ENCODE peak calls at places on chromosomes 16 and 17, in four cellular contexts. One of them, this sample, is unnamed.

GRCh38 chr16:22814330-22815105 is 556 bp downstream of the HS3ST2 start:
- DNase-seq in PC-3: no peak
- DNase-seq in tibial nerve: no peak
- DNase-seq in CD4-positive, CD25-positive, alpha-beta regulatory T cell: no peak
- DNase-seq in this sample: peak; percentile 2

GRCh38 chr16:89330177-89330856 is 112.8 kb downstream of the ZNF778 start:
- DNase-seq in PC-3: peak; percentile 94
- DNase-seq in tibial nerve: no peak
- DNase-seq in CD4-positive, CD25-positive, alpha-beta regulatory T cell: peak; percentile 64
- DNase-seq in this sample: no peak

GRCh38 chr17:78147315-78147998 is 1.3 kb downstream of the C17orf99 start:
- DNase-seq in PC-3: no peak
- DNase-seq in tibial nerve: no peak
- DNase-seq in CD4-positive, CD25-positive, alpha-beta regulatory T cell: no peak
- DNase-seq in this sample: no peak

GRCh38 chr16:66416981-66417700 is 10.0 kb upstream of the BEAN1 start:
- DNase-seq in PC-3: peak; percentile 59
- DNase-seq in tibial nerve: no peak
- DNase-seq in CD4-positive, CD25-positive, alpha-beta regulatory T cell: no peak
- DNase-seq in this sample: no peak

GRCh38 chr16:732332-732731 is 5.4 kb downstream of the HAGHL start:
- DNase-seq in PC-3: no peak
- DNase-seq in tibial nerve: no peak
- DNase-seq in CD4-positive, CD25-positive, alpha-beta regulatory T cell: no peak
- DNase-seq in this sample: no peak

GRCh38 chr16:50251375-50252081 is 14.8 kb upstream of the ADCY7 start:
- DNase-seq in PC-3: peak; percentile 77
- DNase-seq in tibial nerve: no peak
- DNase-seq in CD4-positive, CD25-positive, alpha-beta regulatory T cell: no peak
- DNase-seq in this sample: no peak

GRCh38 chr17:1413281-1413791 is 13.3 kb upstream of the YWHAE start:
- DNase-seq in PC-3: peak; percentile 79
- DNase-seq in tibial nerve: peak; percentile 27
- DNase-seq in CD4-positive, CD25-positive, alpha-beta regulatory T cell: no peak
- DNase-seq in this sample: no peak

GRCh38 chr17:80941171-80941570 is 50.5 kb upstream of the CHMP6 start:
- DNase-seq in PC-3: no peak
- DNase-seq in tibial nerve: no peak
- DNase-seq in CD4-positive, CD25-positive, alpha-beta regulatory T cell: no peak
- DNase-seq in this sample: no peak

GRCh38 chr17:73566905-73567782 is 77.1 kb downstream of the SDK2 start:
- DNase-seq in PC-3: no peak
- DNase-seq in tibial nerve: no peak
- DNase-seq in CD4-positive, CD25-positive, alpha-beta regulatory T cell: peak; percentile 65
- DNase-seq in this sample: no peak

GRCh38 chr16:11372073-11372923 is 27.0 kb downstream of the RMI2 start:
- DNase-seq in PC-3: no peak
- DNase-seq in tibial nerve: no peak
- DNase-seq in CD4-positive, CD25-positive, alpha-beta regulatory T cell: no peak
- DNase-seq in this sample: no peak

GRCh38 chr16:78321611-78322010 is 222.2 kb downstream of the WWOX start:
- DNase-seq in PC-3: no peak
- DNase-seq in tibial nerve: no peak
- DNase-seq in CD4-positive, CD25-positive, alpha-beta regulatory T cell: no peak
- DNase-seq in this sample: no peak

GRCh38 chr16:19735074-19735867 is 17.2 kb downstream of the IQCK start:
- DNase-seq in PC-3: no peak
- DNase-seq in tibial nerve: no peak
- DNase-seq in CD4-positive, CD25-positive, alpha-beta regulatory T cell: no peak
- DNase-seq in this sample: no peak

GRCh38 chr17:57739402-57740224 is 5.5 kb downstream of the CCDC182 start:
- DNase-seq in PC-3: peak; percentile 75
- DNase-seq in tibial nerve: no peak
- DNase-seq in CD4-positive, CD25-positive, alpha-beta regulatory T cell: peak; percentile 31
- DNase-seq in this sample: no peak

GRCh38 chr17:66567234-66568170 is 265.1 kb downstream of the PRKCA start:
- DNase-seq in PC-3: peak; percentile 99
- DNase-seq in tibial nerve: peak; percentile 90
- DNase-seq in CD4-positive, CD25-positive, alpha-beta regulatory T cell: peak; percentile 76
- DNase-seq in this sample: peak; percentile 32

GRCh38 chr16:80285089-80285488 is 255.7 kb upstream of the DYNLRB2 start:
- DNase-seq in PC-3: no peak
- DNase-seq in tibial nerve: no peak
- DNase-seq in CD4-positive, CD25-positive, alpha-beta regulatory T cell: no peak
- DNase-seq in this sample: no peak

GRCh38 chr16:87684106-87684677 is 81.6 kb downstream of the KLHDC4 start:
- DNase-seq in PC-3: no peak
- DNase-seq in tibial nerve: no peak
- DNase-seq in CD4-positive, CD25-positive, alpha-beta regulatory T cell: no peak
- DNase-seq in this sample: no peak

GRCh38 chr17:44117351-44117750 is 6.1 kb downstream of the HDAC5 start:
- DNase-seq in PC-3: no peak
- DNase-seq in tibial nerve: no peak
- DNase-seq in CD4-positive, CD25-positive, alpha-beta regulatory T cell: no peak
- DNase-seq in this sample: no peak
- H3K27ac ChIP-seq in PC-3: no peak overlapping the region
- H3K27ac ChIP-seq in tibial nerve: no peak overlapping the region
- H3K27ac ChIP-seq in CD4-positive, CD25-positive, alpha-beta regulatory T cell: no peak overlapping the region
- H3K27ac ChIP-seq in this sample: no peak overlapping the region

GRCh38 chr16:35745191-35745590 is 2285.8 kb downstream of the TP53TG3F start:
- DNase-seq in PC-3: no peak
- DNase-seq in tibial nerve: no peak
- DNase-seq in CD4-positive, CD25-positive, alpha-beta regulatory T cell: no peak
- DNase-seq in this sample: no peak
- H3K27ac ChIP-seq in PC-3: no peak overlapping the region
- H3K27ac ChIP-seq in tibial nerve: no peak overlapping the region
- H3K27ac ChIP-seq in CD4-positive, CD25-positive, alpha-beta regulatory T cell: no peak overlapping the region
- H3K27ac ChIP-seq in this sample: no peak overlapping the region

GRCh38 chr17:77002103-77003045 is 134.2 kb downstream of the MGAT5B start:
- DNase-seq in PC-3: peak; percentile 99
- DNase-seq in tibial nerve: no peak
- DNase-seq in CD4-positive, CD25-positive, alpha-beta regulatory T cell: no peak
- DNase-seq in this sample: no peak
- H3K27ac ChIP-seq in PC-3: peak overlapping the region; percentile 64
- H3K27ac ChIP-seq in tibial nerve: no peak overlapping the region
- H3K27ac ChIP-seq in CD4-positive, CD25-positive, alpha-beta regulatory T cell: no peak overlapping the region
- H3K27ac ChIP-seq in this sample: no peak overlapping the region

GRCh38 chr17:32006957-32007462 is at the start of gene LRRC37B:
- DNase-seq in PC-3: peak; percentile 75
- DNase-seq in tibial nerve: peak; percentile 92
- DNase-seq in CD4-positive, CD25-positive, alpha-beta regulatory T cell: peak; percentile 91
- DNase-seq in this sample: peak; percentile 47
- H3K27ac ChIP-seq in PC-3: peak within 1 kb of the TSS; percentile 7
- H3K27ac ChIP-seq in tibial nerve: peak within 1 kb of the TSS; percentile 94
- H3K27ac ChIP-seq in CD4-positive, CD25-positive, alpha-beta regulatory T cell: peak within 1 kb of the TSS; percentile 70
- H3K27ac ChIP-seq in this sample: peak within 1 kb of the TSS; percentile 52

GRCh38 chr17:49634487-49634865 is 43.4 kb downstream of the SPOP start:
- DNase-seq in PC-3: no peak
- DNase-seq in tibial nerve: no peak
- DNase-seq in CD4-positive, CD25-positive, alpha-beta regulatory T cell: no peak
- DNase-seq in this sample: no peak

GRCh38 chr17:49633762-49634486 is 44.0 kb downstream of the SPOP start:
- DNase-seq in PC-3: no peak
- DNase-seq in tibial nerve: no peak
- DNase-seq in CD4-positive, CD25-positive, alpha-beta regulatory T cell: no peak
- DNase-seq in this sample: no peak

GRCh38 chr17:49633250-49633649 is 44.6 kb downstream of the SPOP start:
- DNase-seq in PC-3: no peak
- DNase-seq in tibial nerve: no peak
- DNase-seq in CD4-positive, CD25-positive, alpha-beta regulatory T cell: no peak
- DNase-seq in this sample: no peak

GRCh38 chr17:49637050-49637449 is 40.8 kb downstream of the SPOP start:
- DNase-seq in PC-3: peak; percentile 22
- DNase-seq in tibial nerve: no peak
- DNase-seq in CD4-positive, CD25-positive, alpha-beta regulatory T cell: no peak
- DNase-seq in this sample: no peak

GRCh38 chr17:49635121-49635520 is 42.8 kb downstream of the SPOP start:
- DNase-seq in PC-3: no peak
- DNase-seq in tibial nerve: no peak
- DNase-seq in CD4-positive, CD25-positive, alpha-beta regulatory T cell: no peak
- DNase-seq in this sample: no peak
- H3K27ac ChIP-seq in PC-3: no peak overlapping the region
- H3K27ac ChIP-seq in tibial nerve: peak overlapping the region; percentile 74
- H3K27ac ChIP-seq in CD4-positive, CD25-positive, alpha-beta regulatory T cell: no peak overlapping the region
- H3K27ac ChIP-seq in this sample: no peak overlapping the region

This sample was measured in caudate nucleus.